ENCODE peak calls at places on chromosome 2, in five cellular contexts. P is ovary, Q is psoas muscle, A is cardiac muscle cell, Y is left ventricle myocardium inferior. J is an unnamed sample.

GRCh38 chr2:177397501-177398289 is 5.1 kb downstream of the AGPS start:
- DNase-seq in Y (no peak), A (peak; percentile 89), P (no peak), Q (no peak), J (peak; percentile 31)

GRCh38 chr2:24650997-24651642 is 142.1 kb downstream of the PTRHD1 start:
- DNase-seq in A (no peak), Q (no peak), P (no peak), Y (no peak), J (no peak)

GRCh38 chr2:73175663-73176204 is 26.6 kb upstream of the NOTO start:
- DNase-seq in Q (peak; percentile 84), P (peak; percentile 85), Y (peak; percentile 88), A (peak; percentile 82), J (peak; percentile 83)

GRCh38 chr2:236371010-236371409 is 106.8 kb upstream of the ASB18 start:
- DNase-seq in P (no peak), Y (no peak), Q (no peak), A (no peak), J (peak; percentile 37)

GRCh38 chr2:96344011-96344410 is 8.4 kb downstream of the NCAPH start:
- DNase-seq in P (no peak), Y (no peak), A (peak; percentile 18), Q (no peak), J (no peak)

GRCh38 chr2:147712051-147712450 is 132.8 kb upstream of the ACVR2A start:
- DNase-seq in Y (no peak), P (no peak), Q (no peak), A (no peak), J (no peak)

GRCh38 chr2:233209117-233209977 is 42.1 kb upstream of the ATG16L1 start:
- DNase-seq in Y (no peak), Q (no peak), A (peak; percentile 56), P (no peak), J (no peak)

GRCh38 chr2:224126001-224126400 is 86.9 kb upstream of the SERPINE2 start:
- DNase-seq in A (no peak), P (no peak), Y (peak; percentile 70), Q (peak; percentile 49), J (no peak)

GRCh38 chr2:206846854-206847834 is 81.7 kb downstream of the FASTKD2 start:
- DNase-seq in Y (no peak), P (no peak), Q (no peak), A (no peak), J (no peak)

GRCh38 chr2:143205106-143205764 is 76.0 kb downstream of the ARHGAP15 start:
- DNase-seq in P (no peak), A (peak; percentile 15), Y (no peak), Q (no peak), J (no peak)

GRCh38 chr2:98548920-98549818 is 59.1 kb downstream of the COA5 start:
- DNase-seq in Q (no peak), A (no peak), Y (no peak), P (no peak), J (no peak)

GRCh38 chr2:29480423-29480822 is 365.2 kb downstream of the CLIP4 start:
- DNase-seq in Y (no peak), P (no peak), Q (no peak), A (no peak), J (peak; percentile 33)

GRCh38 chr2:118185210-118186109 is 97.2 kb downstream of the INSIG2 start:
- DNase-seq in A (peak; percentile 42), P (peak; percentile 61), Y (peak; percentile 56), Q (peak; percentile 80), J (peak; percentile 53)

GRCh38 chr2:55097462-55098410 is 47.5 kb upstream of the RTN4 start:
- DNase-seq in Y (no peak), A (peak; percentile 72), P (no peak), Q (peak; percentile 54), J (no peak)

GRCh38 chr2:119369845-119370244 is 3.1 kb downstream of the DBI start:
- DNase-seq in A (no peak), Y (no peak), P (no peak), Q (no peak), J (no peak)

GRCh38 chr2:14678754-14679153 is 46.2 kb downstream of the LRATD1 start:
- DNase-seq in Y (no peak), A (no peak), Q (no peak), P (no peak), J (no peak)

GRCh38 chr2:97658691-97659157 is 5.1 kb downstream of the ACTR1B start:
- DNase-seq in P (no peak), Y (no peak), A (no peak), Q (no peak), J (no peak)

GRCh38 chr2:33215299-33215698 is 261.1 kb upstream of the RASGRP3 start:
- DNase-seq in A (peak; percentile 86), Y (peak; percentile 52), Q (peak; percentile 74), P (peak; percentile 36), J (no peak)

GRCh38 chr2:70400539-70400938 is 98.7 kb upstream of the FAM136A start:
- DNase-seq in Y (no peak), Q (no peak), P (no peak), A (no peak), J (no peak)

DNA sequence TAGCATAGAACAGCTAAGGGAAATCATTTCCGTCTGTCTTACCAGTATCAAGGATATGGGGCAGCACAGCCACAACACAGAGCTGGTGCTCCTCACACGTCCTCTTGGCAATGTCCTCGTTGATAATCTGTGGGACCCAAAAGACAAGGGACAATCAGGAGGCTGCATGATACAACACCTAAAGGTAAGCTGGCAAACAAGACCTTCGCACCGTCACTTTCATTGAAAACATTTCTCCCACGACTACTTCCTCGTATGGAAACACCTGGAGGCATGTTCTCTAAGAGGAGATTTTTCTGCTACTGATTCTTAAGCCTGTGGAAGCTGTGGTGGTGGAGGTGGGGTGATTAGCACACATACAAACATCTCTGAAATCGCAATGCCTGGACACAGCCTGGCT is 23.7 kb downstream of the PDIA6 start:
- DNase-seq in Y (no peak), P (no peak), Q (no peak), A (no peak), J (no peak)
- H3K4me1 ChIP-seq in Y (peaks cover 21% of the 10 kb centered on the region), P (no peaks in the 10 kb centered on the region), Q (no peaks in the 10 kb centered on the region), A (peaks cover 10% of the 10 kb centered on the region), J (no peaks in the 10 kb centered on the region)

DNA sequence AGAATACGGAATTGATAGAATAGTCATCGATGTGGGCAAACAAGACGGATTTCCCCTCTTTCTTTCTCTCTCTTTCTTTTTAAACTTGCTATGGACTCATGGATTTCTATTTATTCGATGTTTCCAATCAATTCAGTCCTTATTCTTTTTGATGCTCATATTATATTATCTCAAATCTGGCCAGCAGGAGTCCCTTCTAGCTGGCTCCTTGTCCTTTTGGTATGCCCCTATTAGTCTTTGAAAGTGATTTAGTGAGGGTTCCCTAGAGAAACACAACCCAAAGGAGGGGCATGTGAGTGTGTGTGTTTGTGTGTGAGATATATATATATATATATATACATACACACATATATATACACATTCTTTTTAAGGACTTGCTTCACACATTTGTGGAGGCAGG is 23.5 kb upstream of the BIN1 start:
- DNase-seq in P (no peak), Y (no peak), A (no peak), Q (no peak), J (no peak)
- TF ChIP-seq CTCF in P (no peak), Y (no peak), A (no peak), Q (no peak), J (no peak)

DNA sequence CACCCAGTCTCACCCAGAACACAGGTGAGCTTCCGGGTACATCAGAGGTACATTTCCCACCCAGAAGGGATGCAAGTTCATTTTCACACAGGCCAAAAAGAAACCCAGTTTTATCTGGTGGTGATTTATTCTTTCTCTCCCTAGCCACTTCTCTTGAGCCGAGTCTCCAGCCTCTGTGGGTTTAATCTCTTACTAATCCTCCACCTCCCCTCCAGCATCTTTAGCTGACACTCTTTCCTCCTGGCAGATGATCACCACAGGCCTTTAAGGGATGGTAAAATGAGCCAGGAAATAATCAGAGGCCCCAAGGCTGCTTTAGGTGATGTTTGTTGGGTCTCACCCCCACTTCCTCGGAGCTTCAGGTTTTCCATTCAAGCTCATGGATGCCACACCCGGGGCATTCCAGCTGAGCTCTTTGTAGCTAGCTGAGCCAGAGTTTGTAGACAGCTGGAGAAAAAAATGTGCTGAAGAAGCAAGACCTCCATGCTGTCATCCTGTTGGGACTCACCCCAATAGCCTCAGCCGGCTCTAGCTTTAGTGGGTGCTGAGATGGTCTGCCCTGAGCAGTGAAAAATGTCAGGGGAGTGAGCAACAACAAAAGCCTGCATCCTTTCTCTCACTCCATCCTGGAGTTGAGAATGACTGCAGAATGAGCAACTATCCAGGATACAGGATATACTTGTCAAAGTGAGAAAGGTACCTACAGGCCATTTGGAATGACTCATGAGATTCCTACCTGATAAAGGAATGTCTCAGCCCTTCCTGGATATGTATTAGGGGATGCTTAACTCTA is 145.9 kb upstream of the DLX2 start:
- DNase-seq in P (no peak), A (no peak), Q (no peak), Y (no peak), J (no peak)
- H3K4me1 ChIP-seq in P (no peaks in the 10 kb centered on the region), A (peaks cover 13% of the 10 kb centered on the region), Q (no peaks in the 10 kb centered on the region), Y (peaks cover 17% of the 10 kb centered on the region), J (no peaks in the 10 kb centered on the region)

GRCh38 chr2:209525336-209525735 is 101.5 kb downstream of the MAP2 start:
- DNase-seq in P (no peak), Y (no peak), Q (no peak), A (peak; percentile 47), J (no peak)
- TF ChIP-seq CTCF in P (no peak), Y (no peak), Q (no peak), A (no peak), J (no peak)

GRCh38 chr2:10048501-10049171 is 5.3 kb downstream of the KLF11 start:
- DNase-seq in Y (no peak), Q (peak; percentile 41), A (peak; percentile 79), P (peak; percentile 16), J (no peak)
- H3K4me1 ChIP-seq in Y (peaks cover 90% of the 10 kb centered on the region), Q (peaks cover 18% of the 10 kb centered on the region), A (no peaks in the 10 kb centered on the region), P (peaks cover 10% of the 10 kb centered on the region), J (peaks cover 35% of the 10 kb centered on the region)

GRCh38 chr2:189631849-189632248 is 29.4 kb upstream of the ASNSD1 start:
- DNase-seq in P (no peak), Q (no peak), Y (no peak), A (no peak), J (no peak)

GRCh38 chr2:189628817-189629552 is 32.3 kb upstream of the ASNSD1 start:
- DNase-seq in A (peak; percentile 43), Q (no peak), Y (no peak), P (no peak), J (no peak)

GRCh38 chr2:189629553-189630453 is 31.5 kb upstream of the ASNSD1 start:
- DNase-seq in Q (no peak), Y (no peak), P (no peak), A (peak; percentile 77), J (no peak)

GRCh38 chr2:189635353-189635752 is 25.9 kb upstream of the ASNSD1 start:
- DNase-seq in P (no peak), Y (no peak), A (no peak), Q (no peak), J (no peak)

GRCh38 chr2:189633392-189633811 is 27.9 kb upstream of the ASNSD1 start:
- DNase-seq in Y (no peak), A (peak; percentile 52), Q (no peak), P (no peak), J (no peak)
- TF ChIP-seq CTCF in Y (peak; percentile 59), A (peak; percentile 52), Q (peak; percentile 48), P (no peak), J (peak; percentile 23)